ENCODE peak calls at places on chromosome 14, in eight cellular contexts. W is RWPE1; H is nephron progenitor cell; U is choroid plexus epithelial cell; T is H4; S is activated T-helper 1 cell treated with anti-CD3 and anti-CD28 coated beads, Interleukin-12 subunit alpha, Interleukin-12 subunit beta, Interleukin-2, Interleukin-4 antibody, amounts not matched to agents 30 ng/mL and 10 ng/mL and 1 ng/mL, durations not matched to agents 14 hours and 24 hours and 36 hours; Z is GM04503; O is CD8-positive, alpha-beta memory T cell. K is an unnamed sample.

GRCh38 chr14:25833341-25834121 is 764.3 kb downstream of the NOVA1 start:
- DNase-seq in W (peak; percentile 4), H (peak; percentile 54), U (peak; percentile 80), T (peak; percentile 25), S (no peak), Z (no peak), O (no peak), K (peak; percentile 64)

GRCh38 chr14:67365476-67365875 is 5.3 kb downstream of the EIF2S1 start:
- DNase-seq in W (no peak), H (no peak), U (no peak), T (no peak), S (no peak), Z (no peak), O (no peak), K (no peak)

GRCh38 chr14:79735121-79735520 is 476.2 kb downstream of the DIO2 start:
- DNase-seq in W (no peak), H (no peak), U (no peak), T (no peak), S (no peak), Z (no peak), O (no peak), K (no peak)

GRCh38 chr14:63857467-63858030 is 4.7 kb downstream of the SYNE2 start:
- DNase-seq in W (no peak), H (no peak), U (no peak), T (no peak), S (peak; percentile 17), Z (no peak), O (peak; percentile 75), K (no peak)

GRCh38 chr14:74973003-74973614 is 17.7 kb upstream of the PGF start:
- DNase-seq in W (no peak), H (no peak), U (peak; percentile 58), T (no peak), S (peak; percentile 12), Z (no peak), O (no peak), K (no peak)

GRCh38 chr14:99158646-99159165 is 113.3 kb downstream of the BCL11B start:
- DNase-seq in W (no peak), H (no peak), U (no peak), T (no peak), S (no peak), Z (no peak), O (no peak), K (no peak)

GRCh38 chr14:53458368-53458814 is 305.3 kb upstream of the DDHD1 start:
- DNase-seq in W (peak; percentile 62), H (no peak), U (peak; percentile 65), T (peak; percentile 51), S (no peak), Z (peak; percentile 59), O (no peak), K (peak; percentile 84)

GRCh38 chr14:33686856-33687255 is 264.0 kb downstream of the EGLN3 start:
- DNase-seq in W (no peak), H (no peak), U (no peak), T (no peak), S (no peak), Z (no peak), O (no peak), K (no peak)

GRCh38 chr14:54350196-54350595 is 46.6 kb upstream of the CDKN3 start:
- DNase-seq in W (no peak), H (no peak), U (peak; percentile 84), T (no peak), S (no peak), Z (no peak), O (no peak), K (peak; percentile 40)

GRCh38 chr14:52110441-52111086 is 41.7 kb upstream of the NID2 start:
- DNase-seq in W (no peak), H (no peak), U (peak; percentile 84), T (no peak), S (no peak), Z (no peak), O (no peak), K (peak; percentile 84)

GRCh38 chr14:63224196-63224595 is 20.0 kb downstream of the RHOJ start:
- DNase-seq in W (no peak), H (no peak), U (peak; percentile 23), T (no peak), S (no peak), Z (no peak), O (no peak), K (no peak)

K was measured in fibroblast of the aortic adventitia.